ENCODE peak calls at places on chromosomes 2 and 18, in five cellular contexts. J is NT2/D1, D is HepG2, R is H1, C is GM12878. E is an unnamed sample.

GRCh38 chr18:35514752-35515459 is 17.1 kb upstream of the INO80C start:
- DNase-seq in J (no peak), D (no peak), R (no peak), C (no peak), E (no peak)

GRCh38 chr2:193963472-193964119 is 1693.4 kb upstream of the SLC39A10 start:
- DNase-seq in J (peak), D (peak), R (peak), C (no peak), E (peak)

GRCh38 chr2:46816846-46817726 is 98.5 kb downstream of the MCFD2 start:
- DNase-seq in J (no peak), D (no peak), R (no peak), C (no peak), E (no peak)

GRCh38 chr2:216049452-216049851 is 32.2 kb downstream of the PECR start:
- DNase-seq in J (no peak), D (peak), R (no peak), C (no peak), E (no peak)

GRCh38 chr2:172021074-172021931 is 21.6 kb downstream of the METAP1D start:
- DNase-seq in J (no peak), D (peak), R (no peak), C (no peak), E (no peak)

GRCh38 chr2:119827866-119828507 is 68.3 kb downstream of the PTPN4 start:
- DNase-seq in J (no peak), D (no peak), R (no peak), C (no peak), E (no peak)

GRCh38 chr2:213234641-213235040 is 49.6 kb upstream of the SPAG16 start:
- DNase-seq in J (no peak), D (no peak), R (no peak), C (no peak), E (no peak)

GRCh38 chr2:18247282-18248110 is 313.0 kb downstream of the RDH14 start:
- DNase-seq in J (no peak), D (no peak), R (no peak), C (no peak), E (no peak)

GRCh38 chr2:29055586-29055985 is 18.7 kb downstream of the PCARE start:
- DNase-seq in J (no peak), D (no peak), R (no peak), C (no peak), E (no peak)

GRCh38 chr2:215361876-215362561 is 50.2 kb downstream of the ATIC start:
- DNase-seq in J (no peak), D (no peak), R (no peak), C (no peak), E (no peak)

GRCh38 chr2:94776036-94776435 is 95.2 kb upstream of the TEKT4 start:
- DNase-seq in J (no peak), D (no peak), R (no peak), C (no peak), E (no peak)

GRCh38 chr2:134411828-134412638 is 158.2 kb downstream of the MGAT5 start:
- DNase-seq in J (peak), D (peak), R (peak), C (peak), E (peak)

GRCh38 chr2:68739261-68740183 is 4.9 kb downstream of the ARHGAP25 start:
- DNase-seq in J (no peak), D (no peak), R (no peak), C (no peak), E (no peak)

GRCh38 chr2:86225581-86225980 is 26.3 kb downstream of the MRPL35 start:
- DNase-seq in J (no peak), D (no peak), R (no peak), C (peak), E (no peak)

GRCh38 chr2:234714711-234715110 is 217.8 kb upstream of the ARL4C start:
- DNase-seq in J (no peak), D (no peak), R (no peak), C (no peak), E (no peak)

GRCh38 chr2:232204457-232204931 is 174.1 kb upstream of the ALPP start:
- DNase-seq in J (no peak), D (peak), R (no peak), C (no peak), E (no peak)

GRCh38 chr2:86048383-86048701 is 57.3 kb downstream of the POLR1A start:
- DNase-seq in J (no peak), D (no peak), R (no peak), C (no peak), E (no peak)

GRCh38 chr2:11784747-11785610 is 38.5 kb downstream of the LPIN1 start:
- DNase-seq in J (peak), D (no peak), R (peak), C (no peak), E (peak)

GRCh38 chr2:25215948-25216679 is 47.7 kb upstream of the POMC start:
- DNase-seq in J (no peak), D (no peak), R (peak), C (no peak), E (no peak)

GRCh38 chr18:59264651-59265245 is 8.5 kb downstream of the RAX start:
- DNase-seq in J (no peak), D (no peak), R (peak), C (no peak), E (no peak)

GRCh38 chr2:211836409-211836808 is 702.2 kb downstream of the ERBB4 start:
- DNase-seq in J (no peak), D (no peak), R (no peak), C (no peak), E (no peak)

GRCh38 chr2:205284323-205284722 is 398.0 kb upstream of the NRP2 start:
- DNase-seq in J (no peak), D (no peak), R (no peak), C (no peak), E (no peak)

GRCh38 chr2:121076885-121077549 is 208.0 kb downstream of the TFCP2L1 start:
- DNase-seq in J (peak), D (peak), R (peak), C (no peak), E (peak)

GRCh38 chr18:58174285-58174684 is 130.3 kb downstream of the NEDD4L start:
- DNase-seq in J (no peak), D (no peak), R (peak), C (no peak), E (no peak)

GRCh38 chr2:238930216-238930615 is 82.3 kb downstream of the TWIST2 start:
- DNase-seq in J (no peak), D (no peak), R (no peak), C (no peak), E (no peak)

GRCh38 chr18:7084080-7084765 is 33.4 kb downstream of the LAMA1 start:
- DNase-seq in J (no peak), D (no peak), R (no peak), C (peak), E (no peak)

GRCh38 chr2:190685348-190685747 is 36.5 kb downstream of the NAB1 start:
- DNase-seq in J (no peak), D (no peak), R (no peak), C (no peak), E (no peak)

GRCh38 chr18:28794459-28795245 is 617.7 kb upstream of the CDH2 start:
- DNase-seq in J (no peak), D (no peak), R (no peak), C (no peak), E (no peak)

GRCh38 chr2:168649105-168649504 is 153.3 kb upstream of the NOSTRIN start:
- DNase-seq in J (no peak), D (no peak), R (no peak), C (no peak), E (no peak)

GRCh38 chr2:23532311-23533013 is 147.5 kb downstream of the KLHL29 start:
- DNase-seq in J (no peak), D (no peak), R (no peak), C (peak), E (no peak)

GRCh38 chr2:217261452-217261851 is 401.6 kb upstream of the TNP1 start:
- DNase-seq in J (no peak), D (no peak), R (no peak), C (no peak), E (no peak)

GRCh38 chr2:165105911-165106310 is 97.9 kb downstream of the SCN3A start:
- DNase-seq in J (no peak), D (no peak), R (no peak), C (no peak), E (no peak)

GRCh38 chr2:190266314-190266713 is 53.3 kb downstream of the HIBCH start:
- DNase-seq in J (no peak), D (no peak), R (no peak), C (no peak), E (no peak)

GRCh38 chr2:65092791-65093190 is 36.6 kb downstream of the CEP68 start:
- DNase-seq in J (no peak), D (no peak), R (no peak), C (no peak), E (no peak)

GRCh38 chr2:7692657-7693161 is 775.5 kb downstream of the RNF144A start:
- DNase-seq in J (no peak), D (no peak), R (no peak), C (no peak), E (no peak)

GRCh38 chr2:207337234-207338219 is 171.8 kb upstream of the KLF7 start:
- DNase-seq in J (no peak), D (no peak), R (no peak), C (no peak), E (peak)

GRCh38 chr2:196263181-196263747 is 91.9 kb upstream of the STK17B start:
- DNase-seq in J (no peak), D (no peak), R (no peak), C (peak), E (no peak)
- TF ChIP-seq SUZ12 in J (no peak), D (no peak), R (no peak), C (no peak), E (no peak)

GRCh38 chr2:36438454-36438977 is 82.9 kb downstream of the CRIM1 start:
- DNase-seq in J (no peak), D (no peak), R (no peak), C (no peak), E (no peak)
- TF ChIP-seq SUZ12 in J (no peak), D (no peak), R (no peak), C (no peak), E (no peak)

DNA sequence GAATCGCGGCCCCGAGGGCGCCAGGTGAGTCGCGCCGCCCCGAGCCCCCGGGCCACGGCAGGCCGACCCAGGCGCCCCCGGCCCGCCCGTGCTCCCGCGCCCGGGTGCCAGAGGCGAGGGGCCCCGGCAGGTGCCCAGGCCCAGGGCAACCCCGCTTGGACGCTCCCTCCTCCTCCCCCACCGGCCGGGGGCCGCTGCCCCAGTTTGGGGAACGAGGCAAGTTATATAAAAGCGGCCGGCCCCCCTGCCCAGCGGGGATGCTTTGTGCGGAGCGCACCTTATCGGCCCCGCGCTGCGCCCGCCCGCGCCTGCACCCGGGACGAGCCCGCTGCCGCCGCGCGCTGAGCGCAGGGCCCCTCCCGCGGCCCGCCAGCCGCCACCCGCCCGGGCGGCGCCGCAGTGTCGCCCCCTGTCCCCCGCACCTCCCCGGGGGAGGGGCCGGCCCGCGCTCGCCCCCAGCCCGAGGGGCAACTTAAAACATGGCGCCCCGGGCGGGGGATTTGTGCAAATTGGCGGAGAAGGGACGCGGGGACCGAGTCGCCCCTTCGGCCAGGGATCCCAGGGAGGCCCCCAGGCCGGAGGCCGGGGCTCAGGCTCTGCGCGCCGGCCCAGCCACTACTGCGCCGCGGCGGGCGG is 643 bp downstream of the EPB41L3 start:
- DNase-seq in J (no peak), D (no peak), R (peak), C (no peak), E (peak)
- TF ChIP-seq SUZ12 in J (no peak), D (no peak), R (no peak), C (no peak), E (no peak)

GRCh38 chr2:100752628-100753333 is 67.2 kb upstream of the NPAS2 start:
- DNase-seq in J (no peak), D (peak), R (no peak), C (no peak), E (no peak)
- TF ChIP-seq SUZ12 in J (no peak), D (no peak), R (no peak), C (no peak), E (no peak)

DNA sequence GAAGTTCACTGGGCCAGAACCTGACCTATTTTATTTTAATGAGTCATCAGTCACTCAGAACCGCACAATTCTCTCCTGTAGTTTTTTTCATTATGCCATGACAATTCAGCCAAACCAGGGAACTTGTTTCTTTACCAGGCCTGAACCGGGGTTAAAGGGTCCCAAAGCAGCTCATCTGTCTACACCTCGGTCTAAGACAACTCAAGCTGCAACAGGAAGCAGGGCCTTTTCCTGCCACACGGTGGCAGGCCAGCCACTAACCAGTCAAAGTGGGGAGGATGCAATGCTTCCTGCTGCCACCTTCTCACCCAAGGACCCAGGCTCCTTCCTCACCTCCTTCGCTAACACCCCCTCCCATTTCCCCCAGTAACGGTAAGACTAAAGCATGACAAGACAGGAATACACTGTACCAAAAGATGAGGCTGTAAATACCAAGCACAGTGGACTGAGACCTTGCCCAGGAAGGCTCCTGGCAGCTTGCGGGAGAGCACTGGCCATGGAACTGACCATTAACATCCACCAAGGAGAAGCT is 56.7 kb upstream of the ACKR3 start:
- DNase-seq in J (peak), D (peak), R (peak), C (peak), E (peak)
- TF ChIP-seq SUZ12 in J (no peak), D (no peak), R (no peak), C (no peak), E (no peak)

DNA sequence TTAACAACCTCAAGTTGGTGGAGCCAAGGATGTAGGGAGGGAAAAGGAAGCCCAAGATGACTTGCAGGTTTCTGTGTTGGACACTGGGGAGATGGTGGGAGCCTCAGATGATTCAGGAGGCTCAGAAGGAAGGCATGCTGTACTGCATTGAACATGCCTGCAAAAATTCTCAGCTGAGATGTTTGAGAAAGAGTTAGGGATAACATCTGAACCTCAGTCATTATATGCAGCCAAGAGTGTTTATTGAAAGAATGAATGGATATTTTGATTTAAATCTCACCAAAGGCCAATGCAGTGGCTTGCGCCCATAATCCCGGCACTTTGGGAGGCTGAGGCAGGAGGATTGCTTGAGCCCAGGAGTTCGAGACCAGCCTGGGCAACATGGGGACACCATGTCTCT is 243.0 kb downstream of the MYCN start:
- DNase-seq in J (no peak), D (no peak), R (no peak), C (no peak), E (no peak)
- TF ChIP-seq SUZ12 in J (no peak), D (no peak), R (no peak), C (no peak), E (no peak)

E was measured in HEK293T.